ENCODE peak calls at places on chromosomes 4 and X, in four cellular contexts. T is sigmoid colon, R is hepatocyte, J is fibroblast of lung. H is an unnamed sample.

GRCh38 chr4:5050520-5050955 is 742 bp upstream of the STK32B start:
- DNase-seq in R (peak; percentile 87), T (peak; percentile 87), J (peak; percentile 74), H (peak; percentile 60)

GRCh38 chrX:130171446-130172126 is at the start of gene RAB33A:
- DNase-seq in R (peak; percentile 21), J (peak; percentile 28), T (peak; percentile 65), H (no peak)

GRCh38 chr4:150215601-150216000 is 137.4 kb downstream of the DCLK2 start:
- DNase-seq in J (no peak), T (no peak), R (peak; percentile 20), H (no peak)

GRCh38 chr4:146661368-146661767 is 22.7 kb downstream of the POU4F2 start:
- DNase-seq in T (no peak), R (no peak), J (no peak), H (no peak)

GRCh38 chr4:10181745-10182445 is 65.3 kb upstream of the WDR1 start:
- DNase-seq in J (no peak), T (no peak), R (no peak), H (no peak)

GRCh38 chr4:29553842-29554241 is 1166.3 kb upstream of the PCDH7 start:
- DNase-seq in R (no peak), J (peak; percentile 20), T (no peak), H (no peak)

GRCh38 chr4:102638621-102639020 is 122.1 kb downstream of the MANBA start:
- DNase-seq in R (no peak), T (no peak), J (peak; percentile 40), H (no peak)

GRCh38 chrX:3712870-3713224 is 602 bp downstream of the PRKX start:
- DNase-seq in J (no peak), T (peak; percentile 64), R (no peak), H (no peak)

GRCh38 chr4:155428128-155428527 is 51.4 kb upstream of the MAP9 start:
- DNase-seq in T (no peak), R (no peak), J (no peak), H (no peak)

GRCh38 chrX:150765237-150765636 is 72.0 kb downstream of the MTMR1 start:
- DNase-seq in J (no peak), T (no peak), R (no peak), H (no peak)

GRCh38 chr4:20520901-20521300 is 179.4 kb upstream of the PACRGL start:
- DNase-seq in J (peak; percentile 80), T (no peak), R (no peak), H (peak; percentile 30)

GRCh38 chr4:10667651-10668341 is 16.8 kb downstream of the CLNK start:
- DNase-seq in T (no peak), J (no peak), R (no peak), H (no peak)

GRCh38 chr4:138218976-138219375 is 23.2 kb downstream of the SLC7A11 start:
- DNase-seq in J (no peak), T (no peak), R (no peak), H (no peak)

GRCh38 chr4:39850727-39851126 is 127.0 kb downstream of the PDS5A start:
- DNase-seq in T (no peak), J (no peak), R (no peak), H (no peak)

GRCh38 chr4:115028682-115029385 is 84.6 kb downstream of the NDST4 start:
- DNase-seq in T (no peak), R (no peak), J (no peak), H (no peak)

GRCh38 chr4:93775551-93775950 is 53.0 kb upstream of the ATOH1 start:
- DNase-seq in J (no peak), T (no peak), R (no peak), H (no peak)

GRCh38 chr4:176753049-176753448 is 39.7 kb downstream of the VEGFC start:
- DNase-seq in R (no peak), J (peak; percentile 92), T (no peak), H (peak; percentile 89)

GRCh38 chr4:84582988-84583870 is at the start of gene CDS1:
- DNase-seq in T (no peak), J (no peak), R (peak; percentile 71), H (no peak)

GRCh38 chr4:47642985-47643745 is 158.1 kb downstream of the ATP10D start:
- DNase-seq in R (no peak), J (peak; percentile 92), T (no peak), H (peak; percentile 42)

GRCh38 chr4:110823251-110823650 is 200.4 kb upstream of the PITX2 start:
- DNase-seq in J (peak; percentile 19), T (no peak), R (no peak), H (peak; percentile 60)

GRCh38 chr4:82437285-82438005 is 7.1 kb downstream of the ENOPH1 start:
- DNase-seq in R (no peak), T (no peak), J (peak; percentile 41), H (no peak)

GRCh38 chr4:140305053-140305452 is 68.4 kb upstream of the SCOC start:
- DNase-seq in R (peak; percentile 14), J (peak; percentile 26), T (no peak), H (no peak)

GRCh38 chr4:154417358-154417673 is 74.3 kb downstream of the DCHS2 start:
- DNase-seq in R (no peak), T (no peak), J (no peak), H (no peak)

GRCh38 chrX:148804579-148804978 is 304.2 kb downstream of the AFF2 start:
- DNase-seq in R (no peak), J (no peak), T (no peak), H (no peak)

GRCh38 chr4:110361921-110362320 is 114.0 kb upstream of the ENPEP start:
- DNase-seq in R (no peak), T (no peak), J (peak; percentile 93), H (peak; percentile 96)

GRCh38 chr4:141635726-141636076 is 682 bp upstream of the IL15 start:
- DNase-seq in J (no peak), T (no peak), R (no peak), H (no peak)

GRCh38 chr4:185657191-185657590 is 121.9 kb upstream of the PDLIM3 start:
- DNase-seq in R (no peak), J (peak; percentile 14), T (peak; percentile 78), H (no peak)

GRCh38 chr4:159158989-159159388 is 56.1 kb downstream of the RAPGEF2 start:
- DNase-seq in R (no peak), T (no peak), J (no peak), H (no peak)

GRCh38 chrX:44042124-44042523 is 68.9 kb upstream of the NDP start:
- DNase-seq in T (no peak), J (peak; percentile 80), R (no peak), H (peak; percentile 29)

GRCh38 chrX:112734250-112734649 is 54.5 kb upstream of the LHFPL1 start:
- DNase-seq in R (no peak), T (no peak), J (peak; percentile 26), H (no peak)

GRCh38 chrX:9861711-9862110 is 75.5 kb downstream of the SHROOM2 start:
- DNase-seq in R (no peak), T (no peak), J (no peak), H (no peak)

GRCh38 chrX:9860826-9861225 is 74.6 kb downstream of the SHROOM2 start:
- DNase-seq in J (no peak), T (no peak), R (no peak), H (no peak)

GRCh38 chrX:9864011-9864410 is 77.8 kb downstream of the SHROOM2 start:
- DNase-seq in R (peak; percentile 43), T (no peak), J (no peak), H (no peak)

GRCh38 chrX:9862525-9862924 is 76.3 kb downstream of the SHROOM2 start:
- DNase-seq in T (no peak), R (no peak), J (no peak), H (no peak)

DNA sequence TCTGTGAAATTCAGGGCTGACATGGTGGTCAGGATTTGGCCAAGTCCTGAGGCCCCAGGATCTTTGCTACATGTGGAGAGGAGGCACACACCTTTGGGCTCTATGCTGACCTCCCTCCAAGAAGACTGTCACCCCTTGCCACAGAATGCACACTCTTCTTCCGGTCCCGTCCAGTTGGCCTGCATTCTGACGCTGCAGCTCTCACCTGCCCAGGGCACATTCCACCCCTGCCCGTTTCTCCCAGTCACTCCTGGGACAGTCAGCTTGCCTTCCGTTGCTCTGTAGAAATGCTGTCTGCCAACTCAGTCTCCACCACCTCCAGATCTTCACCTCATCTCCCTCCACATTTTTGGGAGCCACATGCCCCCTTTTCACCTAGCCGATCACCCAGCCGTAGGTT is 76.7 kb downstream of the SHROOM2 start:
- DNase-seq in J (no peak), T (no peak), R (no peak), H (no peak)
- H3K4me3 ChIP-seq in J (no peak overlapping the region), T (no peak overlapping the region), R (no peak overlapping the region), H (no peak overlapping the region)

GRCh38 chrX:10326578-10326977 is 169.8 kb downstream of the CLCN4 start:
- DNase-seq in R (no peak), T (no peak), J (no peak), H (peak; percentile 50)
- TF ChIP-seq CTCF in R (peak; percentile 9), T (no peak), J (peak; percentile 39), H (peak; percentile 66)

GRCh38 chr4:156635046-156635445 is 336.6 kb downstream of the PDGFC start:
- DNase-seq in R (no peak), J (peak; percentile 59), T (no peak), H (peak; percentile 15)
- H3K27ac ChIP-seq in R (no peak overlapping the region), J (no peak overlapping the region), T (no peak overlapping the region), H (peak overlapping the region; percentile 0)

GRCh38 chr4:7195546-7196282 is 3.4 kb downstream of the SORCS2 start:
- DNase-seq in T (peak; percentile 13), J (peak; percentile 84), R (no peak), H (peak; percentile 26)

GRCh38 chr4:7196731-7197130 is 4.4 kb downstream of the SORCS2 start:
- DNase-seq in T (peak; percentile 46), R (no peak), J (no peak), H (no peak)

GRCh38 chr4:7194251-7195137 is 2.2 kb downstream of the SORCS2 start:
- DNase-seq in R (peak; percentile 43), J (no peak), T (peak; percentile 66), H (no peak)

GRCh38 chr4:7196283-7196651 is 3.9 kb downstream of the SORCS2 start:
- DNase-seq in J (no peak), T (peak; percentile 32), R (no peak), H (no peak)

DNA sequence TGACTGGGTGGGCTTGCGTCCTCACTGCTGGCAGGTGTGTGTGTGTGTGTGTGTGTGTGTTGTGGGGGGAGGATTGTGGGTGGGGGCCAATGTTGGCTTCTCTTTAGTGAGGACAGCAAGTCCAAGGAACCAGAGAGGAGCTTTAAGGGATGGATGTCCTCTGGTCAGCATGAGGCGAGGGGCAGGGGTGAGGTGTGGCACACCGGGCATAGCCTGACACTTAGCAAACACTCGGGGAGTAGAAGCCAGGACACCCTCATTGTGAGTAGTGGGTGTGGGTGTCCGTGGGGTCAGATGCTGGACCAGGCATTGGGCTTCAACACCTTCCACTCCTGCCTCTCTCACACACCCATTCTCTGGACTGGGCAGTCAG is 2.8 kb downstream of the SORCS2 start:
- DNase-seq in J (no peak), R (no peak), T (peak; percentile 56), H (no peak)
- H3K4me3 ChIP-seq in J (no peak overlapping the region), R (no peak overlapping the region), T (no peak overlapping the region), H (no peak overlapping the region)

DNA sequence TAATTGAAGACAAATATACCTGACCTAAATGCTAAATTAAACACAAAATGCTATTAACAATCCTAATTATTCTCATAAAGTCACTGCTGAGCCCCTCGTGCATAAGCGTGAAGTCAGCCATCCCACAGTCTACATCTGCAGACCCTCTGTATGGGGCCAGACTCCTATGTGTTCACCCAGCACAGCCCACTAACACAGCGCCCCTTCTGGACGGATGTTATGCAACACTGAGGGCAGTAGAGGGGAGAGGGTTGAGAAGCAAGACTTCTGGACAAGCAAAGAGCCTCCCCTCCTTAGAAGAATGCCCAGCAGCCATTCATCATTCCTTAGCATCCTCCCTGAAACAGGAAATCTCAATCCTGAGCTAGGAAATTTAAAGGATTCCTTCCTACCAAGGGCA is 7.9 kb downstream of the TRPC3 start:
- DNase-seq in R (no peak), T (no peak), J (no peak), H (no peak)
- TF ChIP-seq CTCF in R (peak; percentile 16), T (no peak), J (no peak), H (peak; percentile 65)